ENCODE peak calls at places on chromosome X, in seven cellular contexts. D is OCI-LY7, V is hepatocyte, P is neural progenitor cell, E is HCT116, G is GM23248, Q is SK-N-SH. L is an unnamed sample.

GRCh38 chrX:40331766-40332165 is 234.0 kb upstream of the BCOR start:
- DNase-seq in D (no peak), V (no peak), P (no peak), E (no peak), G (no peak), Q (no peak), L (no peak)

GRCh38 chrX:154473683-154474082 is 5.4 kb downstream of the LAGE3 start:
- DNase-seq in D (no peak), V (no peak), P (no peak), E (no peak), G (no peak), Q (no peak), L (no peak)

GRCh38 chrX:142036111-142036510 is 132.4 kb downstream of the MAGEC1 start:
- DNase-seq in D (no peak), V (no peak), P (no peak), E (no peak), G (no peak), Q (no peak), L (no peak)

GRCh38 chrX:153934473-153935325 is at the start of gene NAA10:
- DNase-seq in D (peak; percentile 75), V (peak; percentile 88), P (peak; percentile 89), E (no peak), G (peak; percentile 88), Q (peak; percentile 98), L (peak; percentile 83)

GRCh38 chrX:140434347-140434746 is 70.5 kb downstream of the SOX3 start:
- DNase-seq in D (no peak), V (no peak), P (no peak), E (no peak), G (no peak), Q (no peak), L (no peak)

GRCh38 chrX:80648023-80648422 is 161.7 kb downstream of the BRWD3 start:
- DNase-seq in D (peak; percentile 1), V (peak; percentile 13), P (peak; percentile 4), E (no peak), G (peak; percentile 14), Q (peak; percentile 2), L (no peak)

GRCh38 chrX:106917830-106918500 is 2.2 kb upstream of the CLDN2 start:
- DNase-seq in D (no peak), V (no peak), P (no peak), E (peak; percentile 88), G (peak; percentile 36), Q (no peak), L (no peak)

GRCh38 chrX:16628954-16629595 is 20.9 kb upstream of the S100G start:
- DNase-seq in D (no peak), V (no peak), P (peak; percentile 92), E (no peak), G (no peak), Q (no peak), L (no peak)

GRCh38 chrX:46576458-46576857 is 2.9 kb downstream of the CHST7 start:
- DNase-seq in D (no peak), V (no peak), P (no peak), E (no peak), G (peak; percentile 39), Q (no peak), L (no peak)

GRCh38 chrX:12974217-12974796 is 603 bp upstream of the TMSB4X start:
- DNase-seq in D (peak; percentile 59), V (peak; percentile 85), P (peak; percentile 74), E (no peak), G (peak; percentile 79), Q (peak; percentile 46), L (no peak)

GRCh38 chrX:3143043-3143799 is 102.0 kb downstream of the ARSF start:
- DNase-seq in D (peak; percentile 59), V (no peak), P (no peak), E (peak; percentile 48), G (no peak), Q (no peak), L (peak; percentile 33)

GRCh38 chrX:64580605-64581004 is 185.4 kb upstream of the MTMR8 start:
- DNase-seq in D (no peak), V (no peak), P (no peak), E (no peak), G (no peak), Q (no peak), L (no peak)

GRCh38 chrX:12979011-12979629 is 4.2 kb downstream of the TMSB4X start:
- DNase-seq in D (no peak), V (no peak), P (no peak), E (no peak), G (peak; percentile 29), Q (no peak), L (no peak)

GRCh38 chrX:110006826-110007375 is 4.0 kb downstream of the TMEM164 start:
- DNase-seq in D (no peak), V (no peak), P (no peak), E (no peak), G (peak; percentile 14), Q (no peak), L (no peak)

GRCh38 chrX:41384041-41384705 is 50.2 kb downstream of the DDX3X start:
- DNase-seq in D (peak; percentile 8), V (peak; percentile 76), P (no peak), E (peak; percentile 51), G (peak; percentile 75), Q (no peak), L (no peak)

GRCh38 chrX:136828830-136829229 is 48.1 kb upstream of the ARHGEF6 start:
- DNase-seq in D (no peak), V (no peak), P (no peak), E (no peak), G (no peak), Q (no peak), L (no peak)

GRCh38 chrX:111671668-111672067 is 9.3 kb upstream of the ALG13 start:
- DNase-seq in D (no peak), V (no peak), P (no peak), E (no peak), G (peak; percentile 20), Q (no peak), L (no peak)

GRCh38 chrX:112672788-112673560 is 6.8 kb downstream of the LHFPL1 start:
- DNase-seq in D (no peak), V (no peak), P (no peak), E (no peak), G (peak; percentile 23), Q (no peak), L (no peak)

GRCh38 chrX:154334496-154334895 is 38.9 kb downstream of the TKTL1 start:
- DNase-seq in D (no peak), V (no peak), P (no peak), E (no peak), G (no peak), Q (no peak), L (no peak)

GRCh38 chrX:119145241-119145653 is 17.6 kb upstream of the KIAA1210 start:
- DNase-seq in D (peak; percentile 1), V (peak; percentile 26), P (peak; percentile 31), E (peak; percentile 12), G (peak; percentile 58), Q (no peak), L (no peak)

GRCh38 chrX:103716967-103717366 is 6.3 kb downstream of the TMEM31 start:
- DNase-seq in D (no peak), V (peak; percentile 58), P (no peak), E (no peak), G (peak; percentile 79), Q (no peak), L (no peak)

GRCh38 chrX:16594490-16594889 is 55.5 kb upstream of the S100G start:
- DNase-seq in D (no peak), V (no peak), P (no peak), E (no peak), G (no peak), Q (peak; percentile 49), L (no peak)

GRCh38 chrX:136778020-136778419 is 2.7 kb downstream of the ARHGEF6 start:
- DNase-seq in D (no peak), V (no peak), P (no peak), E (no peak), G (peak; percentile 11), Q (no peak), L (no peak)

DNA sequence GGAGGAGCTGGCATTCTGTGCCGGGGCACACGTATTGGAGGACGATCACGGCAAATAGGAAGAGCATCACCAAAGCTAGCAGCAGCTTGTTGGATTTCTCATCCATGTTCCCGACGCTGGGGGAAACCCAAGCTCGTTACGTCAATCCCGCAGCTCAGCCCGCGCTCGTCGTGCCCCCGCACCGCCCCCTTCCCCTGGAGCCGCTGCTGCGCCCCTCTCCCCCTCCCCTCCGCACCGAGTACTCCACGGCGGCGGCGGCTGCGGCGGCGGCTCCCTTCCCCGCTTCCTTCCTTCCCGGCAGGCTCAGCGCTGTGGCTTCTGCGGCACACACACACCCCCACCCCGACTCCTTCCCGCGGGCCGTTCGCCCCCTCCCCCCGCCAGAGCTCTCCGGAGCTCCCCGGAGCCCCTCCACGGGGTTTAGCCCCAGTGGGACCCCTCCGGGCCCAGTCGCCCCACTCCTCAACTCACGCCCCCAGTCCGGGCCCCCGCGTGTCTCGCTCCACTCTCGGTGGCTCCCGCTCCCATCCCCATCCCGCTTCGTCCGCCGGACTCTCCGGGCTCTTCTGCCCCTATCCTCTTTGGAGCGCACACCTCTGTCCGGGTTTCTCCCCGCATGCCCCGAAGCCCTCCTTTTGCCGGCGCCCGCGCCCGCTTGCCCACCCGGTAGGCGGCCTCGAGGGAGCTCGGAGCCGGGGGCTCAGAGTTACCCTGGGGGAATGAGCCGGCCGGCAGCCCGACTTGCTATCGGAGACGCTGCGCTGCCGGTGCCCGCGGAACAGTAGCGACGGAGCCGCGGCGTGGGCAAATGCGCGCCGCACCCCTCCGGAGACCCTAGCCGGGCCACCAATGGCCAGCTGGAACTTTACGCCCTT is 981 bp downstream of the HS6ST2 start:
- DNase-seq in D (no peak), V (peak; percentile 47), P (peak; percentile 80), E (no peak), G (peak; percentile 12), Q (peak; percentile 76), L (no peak)
- H3K4me3 ChIP-seq in D (no peak overlapping the region), V (peak overlapping the region; percentile 42), P (peak overlapping the region; percentile 63), E (peak overlapping the region; percentile 53), G (peak overlapping the region; percentile 35), Q (peak overlapping the region; percentile 48), L (peak overlapping the region; percentile 45)

GRCh38 chrX:97158270-97158669 is 274.6 kb downstream of the RPA4 start:
- DNase-seq in D (no peak), V (no peak), P (no peak), E (no peak), G (peak; percentile 29), Q (no peak), L (no peak)
- TF ChIP-seq EZH2phosphoT487 in D (no peak), V (no peak), P (no peak), E (no peak), G (no peak), Q (no peak), L (no peak)

GRCh38 chrX:10722804-10723364 is 102.5 kb upstream of the MID1 start:
- DNase-seq in D (peak; percentile 21), V (peak; percentile 66), P (peak; percentile 54), E (peak; percentile 10), G (peak; percentile 55), Q (peak; percentile 65), L (peak; percentile 9)
- H3K4me3 ChIP-seq in D (no peak overlapping the region), V (no peak overlapping the region), P (no peak overlapping the region), E (no peak overlapping the region), G (peak overlapping the region; percentile 7), Q (no peak overlapping the region), L (no peak overlapping the region)

DNA sequence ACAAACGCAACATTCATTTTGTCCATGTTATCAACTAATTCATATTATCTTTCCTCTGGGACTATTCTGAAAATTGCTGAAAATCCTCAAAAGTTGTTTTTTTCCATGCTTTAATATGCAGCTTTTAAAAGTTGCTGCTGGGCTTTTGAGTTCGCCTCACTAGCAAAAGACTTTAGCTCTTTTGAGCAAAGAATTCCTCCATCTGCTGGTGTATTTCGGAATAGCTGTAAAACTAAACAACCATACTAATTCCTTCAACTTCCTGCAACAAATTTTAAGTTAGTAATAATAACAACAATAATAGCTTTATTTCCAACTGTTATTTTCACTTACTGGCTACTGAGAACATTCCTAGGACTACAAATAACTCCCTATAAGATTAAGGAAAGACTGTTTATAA is 124.5 kb upstream of the PLAC1 start:
- DNase-seq in D (peak; percentile 9), V (peak; percentile 58), P (peak; percentile 19), E (no peak), G (peak; percentile 64), Q (peak; percentile 23), L (no peak)
- TF ChIP-seq EZH2phosphoT487 in D (no peak), V (no peak), P (no peak), E (no peak), G (no peak), Q (no peak), L (no peak)